ENCODE peak calls at places on chromosomes 4 and X, in five cellular contexts. One of them, this sample, is unnamed.

GRCh38 chr4:126582737-126583136 is 1050.0 kb upstream of the INTU start:
- DNase-seq in right atrium auricular region: no peak
- DNase-seq in tibial nerve: no peak
- DNase-seq in A549: no peak
- DNase-seq in HCT116: no peak
- DNase-seq in this sample: no peak

GRCh38 chrX:291411-291901 is 10.3 kb downstream of the PLCXD1 start:
- DNase-seq in HCT116: no peak
- DNase-seq in right atrium auricular region: no peak
- DNase-seq in A549: no peak
- DNase-seq in tibial nerve: no peak
- DNase-seq in this sample: no peak

GRCh38 chrX:97529801-97530200 is 646.1 kb downstream of the RPA4 start:
- DNase-seq in HCT116: no peak
- DNase-seq in right atrium auricular region: no peak
- DNase-seq in A549: no peak
- DNase-seq in tibial nerve: no peak
- DNase-seq in this sample: no peak

GRCh38 chrX:39073131-39073530 is 271.9 kb downstream of the MID1IP1 start:
- DNase-seq in right atrium auricular region: no peak
- DNase-seq in tibial nerve: no peak
- DNase-seq in HCT116: no peak
- DNase-seq in A549: no peak
- DNase-seq in this sample: no peak

GRCh38 chr4:163300445-163300844 is 32.0 kb downstream of the NPY1R start:
- DNase-seq in tibial nerve: no peak
- DNase-seq in A549: no peak
- DNase-seq in right atrium auricular region: no peak
- DNase-seq in HCT116: no peak
- DNase-seq in this sample: no peak

GRCh38 chr4:172202480-172203076 is 389.4 kb downstream of the GALNTL6 start:
- DNase-seq in tibial nerve: no peak
- DNase-seq in right atrium auricular region: no peak
- DNase-seq in A549: peak
- DNase-seq in HCT116: peak
- DNase-seq in this sample: peak

GRCh38 chrX:7028246-7028645 is 119.3 kb upstream of the STS start:
- DNase-seq in HCT116: no peak
- DNase-seq in right atrium auricular region: no peak
- DNase-seq in A549: no peak
- DNase-seq in tibial nerve: no peak
- DNase-seq in this sample: no peak

GRCh38 chr4:11782859-11783258 is 354.2 kb upstream of the HS3ST1 start:
- DNase-seq in A549: no peak
- DNase-seq in tibial nerve: no peak
- DNase-seq in HCT116: no peak
- DNase-seq in right atrium auricular region: no peak
- DNase-seq in this sample: no peak

GRCh38 chr4:178086324-178086723 is 644.1 kb upstream of the AGA start:
- DNase-seq in tibial nerve: no peak
- DNase-seq in right atrium auricular region: no peak
- DNase-seq in HCT116: peak
- DNase-seq in A549: no peak
- DNase-seq in this sample: no peak

GRCh38 chrX:108322243-108322642 is 116.0 kb downstream of the COL4A6 start:
- DNase-seq in HCT116: no peak
- DNase-seq in A549: no peak
- DNase-seq in tibial nerve: no peak
- DNase-seq in right atrium auricular region: no peak
- DNase-seq in this sample: no peak

GRCh38 chr4:56755901-56756300 is 65.6 kb downstream of the SPINK2 start:
- DNase-seq in A549: no peak
- DNase-seq in right atrium auricular region: no peak
- DNase-seq in tibial nerve: no peak
- DNase-seq in HCT116: no peak
- DNase-seq in this sample: no peak

GRCh38 chrX:17822351-17822750 is 38.7 kb downstream of the RAI2 start:
- DNase-seq in tibial nerve: no peak
- DNase-seq in A549: no peak
- DNase-seq in HCT116: no peak
- DNase-seq in right atrium auricular region: no peak
- DNase-seq in this sample: no peak

GRCh38 chr4:41476310-41476709 is 61.6 kb upstream of the LIMCH1 start:
- DNase-seq in A549: no peak
- DNase-seq in tibial nerve: no peak
- DNase-seq in right atrium auricular region: no peak
- DNase-seq in HCT116: no peak
- DNase-seq in this sample: no peak

GRCh38 chrX:8939344-8939743 is 94.6 kb downstream of the FAM9B start:
- DNase-seq in HCT116: no peak
- DNase-seq in right atrium auricular region: no peak
- DNase-seq in tibial nerve: no peak
- DNase-seq in A549: no peak
- DNase-seq in this sample: no peak

GRCh38 chrX:21747523-21747922 is 10.4 kb downstream of the SMPX start:
- DNase-seq in right atrium auricular region: no peak
- DNase-seq in tibial nerve: no peak
- DNase-seq in HCT116: no peak
- DNase-seq in A549: no peak
- DNase-seq in this sample: no peak

GRCh38 chr4:175560628-175561027 is 251.4 kb downstream of the GPM6A start:
- DNase-seq in tibial nerve: no peak
- DNase-seq in HCT116: peak
- DNase-seq in right atrium auricular region: no peak
- DNase-seq in A549: peak
- DNase-seq in this sample: peak

GRCh38 chrX:21968333-21968732 is 27.8 kb downstream of the SMS start:
- DNase-seq in tibial nerve: no peak
- DNase-seq in right atrium auricular region: no peak
- DNase-seq in HCT116: no peak
- DNase-seq in A549: no peak
- DNase-seq in this sample: no peak

GRCh38 chr4:1330761-1331590 is 16.0 kb upstream of the UVSSA start:
- DNase-seq in A549: no peak
- DNase-seq in HCT116: no peak
- DNase-seq in tibial nerve: no peak
- DNase-seq in right atrium auricular region: no peak
- DNase-seq in this sample: no peak

GRCh38 chr4:20474119-20474518 is 222.4 kb downstream of the SLIT2 start:
- DNase-seq in tibial nerve: no peak
- DNase-seq in HCT116: no peak
- DNase-seq in right atrium auricular region: no peak
- DNase-seq in A549: no peak
- DNase-seq in this sample: no peak

GRCh38 chr4:20430555-20430954 is 178.8 kb downstream of the SLIT2 start:
- DNase-seq in A549: no peak
- DNase-seq in tibial nerve: no peak
- DNase-seq in HCT116: no peak
- DNase-seq in right atrium auricular region: no peak
- DNase-seq in this sample: no peak

GRCh38 chr4:128288689-128289106 is 1.1 kb upstream of the PGRMC2 start:
- DNase-seq in HCT116: no peak
- DNase-seq in A549: no peak
- DNase-seq in tibial nerve: no peak
- DNase-seq in right atrium auricular region: no peak
- DNase-seq in this sample: peak

GRCh38 chr4:168717852-168718251 is 221.0 kb downstream of the PALLD start:
- DNase-seq in right atrium auricular region: no peak
- DNase-seq in HCT116: no peak
- DNase-seq in A549: no peak
- DNase-seq in tibial nerve: no peak
- DNase-seq in this sample: no peak

GRCh38 chr4:82780398-82781231 is 18.0 kb downstream of the SCD5 start:
- DNase-seq in A549: no peak
- DNase-seq in HCT116: no peak
- DNase-seq in right atrium auricular region: peak
- DNase-seq in tibial nerve: peak
- DNase-seq in this sample: no peak

GRCh38 chr4:93184093-93184492 is 644.5 kb upstream of the ATOH1 start:
- DNase-seq in tibial nerve: no peak
- DNase-seq in HCT116: no peak
- DNase-seq in right atrium auricular region: no peak
- DNase-seq in A549: no peak
- DNase-seq in this sample: no peak

GRCh38 chrX:152892499-152892898 is 5.4 kb upstream of the ZNF185 start:
- DNase-seq in tibial nerve: no peak
- DNase-seq in HCT116: no peak
- DNase-seq in A549: no peak
- DNase-seq in right atrium auricular region: no peak
- DNase-seq in this sample: no peak

GRCh38 chr4:25449270-25449669 is 72.2 kb downstream of the ANAPC4 start:
- DNase-seq in right atrium auricular region: no peak
- DNase-seq in A549: no peak
- DNase-seq in HCT116: no peak
- DNase-seq in tibial nerve: no peak
- DNase-seq in this sample: no peak

GRCh38 chr4:158157412-158157811 is 15.4 kb downstream of the GASK1B start:
- DNase-seq in HCT116: no peak
- DNase-seq in tibial nerve: no peak
- DNase-seq in right atrium auricular region: no peak
- DNase-seq in A549: no peak
- DNase-seq in this sample: no peak

GRCh38 chr4:11597506-11597905 is 168.8 kb upstream of the HS3ST1 start:
- DNase-seq in tibial nerve: no peak
- DNase-seq in A549: no peak
- DNase-seq in HCT116: no peak
- DNase-seq in right atrium auricular region: no peak
- DNase-seq in this sample: peak

GRCh38 chrX:2500681-2501151 is at the start of the genes DHRSX and ZBED1:
- DNase-seq in A549: peak
- DNase-seq in HCT116: no peak
- DNase-seq in right atrium auricular region: no peak
- DNase-seq in tibial nerve: no peak
- DNase-seq in this sample: no peak

GRCh38 chrX:40096395-40097091 is 1.2 kb downstream of the BCOR start:
- DNase-seq in HCT116: no peak
- DNase-seq in tibial nerve: no peak
- DNase-seq in right atrium auricular region: no peak
- DNase-seq in A549: peak
- DNase-seq in this sample: no peak

GRCh38 chrX:30576881-30577280 is 685 bp downstream of the TASL start:
- DNase-seq in HCT116: no peak
- DNase-seq in A549: no peak
- DNase-seq in right atrium auricular region: no peak
- DNase-seq in tibial nerve: no peak
- DNase-seq in this sample: no peak

GRCh38 chr4:140523857-140524742 is at the start of gene ELMOD2:
- DNase-seq in right atrium auricular region: peak
- DNase-seq in HCT116: peak
- DNase-seq in tibial nerve: peak
- DNase-seq in A549: peak
- DNase-seq in this sample: peak

DNA sequence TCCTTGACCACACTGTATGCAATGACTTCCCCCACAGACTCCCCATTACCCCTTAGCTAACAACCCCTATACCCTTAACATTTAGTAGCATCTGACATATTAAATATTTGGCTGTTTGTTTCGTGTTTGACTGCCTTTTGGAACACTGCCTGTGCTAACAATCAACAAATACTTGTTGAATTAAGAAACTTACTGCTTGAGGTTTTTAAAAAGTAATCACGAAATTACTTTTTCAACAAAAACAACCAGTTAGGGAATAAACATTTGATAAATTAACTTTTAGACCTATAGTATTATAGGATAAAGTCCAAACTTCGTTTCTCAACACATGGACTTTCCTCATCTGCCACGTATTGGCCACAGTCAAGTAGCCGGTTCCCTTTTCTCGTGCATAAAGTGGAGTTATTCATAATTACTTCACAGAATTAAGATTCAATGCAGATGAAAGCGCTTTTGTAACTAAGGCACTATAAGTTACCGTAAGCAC is 555 bp upstream of the ELMOD2 start:
- DNase-seq in tibial nerve: no peak
- DNase-seq in A549: no peak
- DNase-seq in right atrium auricular region: no peak
- DNase-seq in HCT116: no peak
- DNase-seq in this sample: no peak
- H3K4me3 ChIP-seq in tibial nerve: peak
- H3K4me3 ChIP-seq in A549: peak
- H3K4me3 ChIP-seq in right atrium auricular region: peak
- H3K4me3 ChIP-seq in HCT116: peak
- H3K4me3 ChIP-seq in this sample: peak

GRCh38 chrX:13078739-13079444 is 34.5 kb upstream of the FAM9C start:
- DNase-seq in tibial nerve: peak
- DNase-seq in HCT116: no peak
- DNase-seq in right atrium auricular region: peak
- DNase-seq in A549: no peak
- DNase-seq in this sample: no peak
- H3K4me3 ChIP-seq in tibial nerve: no peak
- H3K4me3 ChIP-seq in HCT116: no peak
- H3K4me3 ChIP-seq in right atrium auricular region: peak
- H3K4me3 ChIP-seq in A549: no peak
- H3K4me3 ChIP-seq in this sample: no peak

DNA sequence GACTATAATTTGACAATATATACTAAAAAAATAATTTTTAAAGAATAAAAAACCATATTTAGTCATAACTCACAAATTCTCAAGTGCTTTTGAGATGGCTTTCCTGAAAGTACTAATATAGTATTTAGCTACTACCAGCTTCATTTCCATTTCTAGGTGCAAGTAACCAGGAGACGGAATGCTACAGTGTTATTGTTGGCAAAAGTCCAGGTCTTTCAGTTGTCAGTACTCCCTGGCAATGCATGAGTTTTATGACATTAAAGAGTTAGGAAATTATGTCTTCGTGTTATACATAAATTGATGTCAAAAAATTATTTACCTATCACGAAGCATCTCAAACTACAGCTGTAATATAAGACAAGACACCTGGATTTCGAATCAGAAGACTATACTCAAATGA is 45.0 kb downstream of the TMEM47 start:
- DNase-seq in HCT116: no peak
- DNase-seq in tibial nerve: no peak
- DNase-seq in A549: no peak
- DNase-seq in right atrium auricular region: no peak
- DNase-seq in this sample: no peak
- H3K4me3 ChIP-seq in HCT116: no peak
- H3K4me3 ChIP-seq in tibial nerve: no peak
- H3K4me3 ChIP-seq in A549: no peak
- H3K4me3 ChIP-seq in right atrium auricular region: no peak
- H3K4me3 ChIP-seq in this sample: no peak

DNA sequence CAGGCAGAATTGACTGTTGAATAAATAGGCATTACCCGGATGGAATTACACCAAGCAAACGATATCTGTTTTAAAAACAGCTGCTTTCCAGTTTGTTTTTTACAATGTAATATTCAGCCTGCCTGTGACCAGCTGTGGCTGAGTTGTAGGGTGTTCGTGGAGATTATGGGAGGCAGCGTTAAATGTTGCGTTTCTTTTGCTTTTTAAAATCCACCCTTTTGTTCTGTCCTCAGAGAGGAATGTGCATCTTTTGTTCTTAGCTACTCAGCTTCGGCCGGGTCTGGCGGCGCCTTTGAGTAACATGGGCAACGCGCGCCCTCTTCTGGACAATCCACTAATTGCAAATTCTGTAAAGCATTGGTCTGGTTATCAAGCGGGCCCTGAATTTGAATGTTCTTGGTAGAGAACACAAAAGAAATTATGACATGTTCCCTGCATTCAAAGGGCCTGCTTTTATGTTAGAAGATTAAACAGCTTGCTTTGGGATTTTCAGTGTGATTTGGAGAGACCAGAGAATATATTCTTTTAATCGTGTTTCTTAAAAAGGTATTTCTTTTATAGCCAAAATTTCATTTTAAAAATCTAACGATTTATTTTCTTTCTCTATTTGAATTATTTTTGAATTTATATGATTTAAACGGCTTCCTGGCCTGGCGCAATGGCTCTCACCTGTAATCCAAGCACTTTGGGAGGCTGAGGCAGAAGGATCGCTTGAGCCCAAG is 76.3 kb upstream of the TRIM2 start:
- DNase-seq in A549: peak
- DNase-seq in tibial nerve: peak
- DNase-seq in right atrium auricular region: peak
- DNase-seq in HCT116: peak
- DNase-seq in this sample: peak
- H3K4me3 ChIP-seq in A549: no peak
- H3K4me3 ChIP-seq in tibial nerve: no peak
- H3K4me3 ChIP-seq in right atrium auricular region: no peak
- H3K4me3 ChIP-seq in HCT116: no peak
- H3K4me3 ChIP-seq in this sample: no peak